ENCODE peak calls at places on chromosomes 6 and 20, in five cellular contexts. Z is GDM1, H is HT-29, R is activated T-cell treated with anti-CD3 and anti-CD28 coated beads for 1 hour, S is GM04503. K is an unnamed sample.
A peak's percentile ranks its signal among the peaks of the same experiment; 100 is the strongest.

GRCh38 chr20:53657732-53658131 is 64.1 kb upstream of the ZNF217 start:
- DNase-seq in Z (no peak), H (no peak), R (no peak), S (no peak), K (no peak)

GRCh38 chr6:154868143-154868594 is 126.9 kb upstream of the TIAM2 start:
- DNase-seq in Z (no peak), H (peak; percentile 65), R (no peak), S (peak; percentile 19), K (peak; percentile 5)

GRCh38 chr6:33672808-33673207 is 38.7 kb downstream of the UQCC2 start:
- DNase-seq in Z (no peak), H (peak; percentile 78), R (no peak), S (peak; percentile 84), K (no peak)

GRCh38 chr6:17826301-17826700 is 119.6 kb upstream of the NUP153 start:
- DNase-seq in Z (no peak), H (no peak), R (no peak), S (no peak), K (no peak)

GRCh38 chr20:4090756-4091331 is 75.5 kb upstream of the RNF24 start:
- DNase-seq in Z (no peak), H (no peak), R (no peak), S (peak; percentile 53), K (no peak)

GRCh38 chr6:14968056-14968643 is 277.7 kb upstream of the JARID2 start:
- DNase-seq in Z (no peak), H (no peak), R (no peak), S (no peak), K (no peak)

GRCh38 chr6:14584450-14584849 is 466.9 kb downstream of the CD83 start:
- DNase-seq in Z (no peak), H (no peak), R (no peak), S (no peak), K (no peak)

GRCh38 chr6:140138311-140138994 is 764.0 kb upstream of the CITED2 start:
- DNase-seq in Z (no peak), H (no peak), R (no peak), S (no peak), K (no peak)

GRCh38 chr20:58986968-58987517 is 6.0 kb downstream of the NELFCD start:
- DNase-seq in Z (no peak), H (no peak), R (no peak), S (no peak), K (no peak)

GRCh38 chr20:42963796-42964195 is 225.9 kb downstream of the PTPRT start:
- DNase-seq in Z (no peak), H (no peak), R (no peak), S (no peak), K (no peak)